ENCODE peak calls at places on chromosomes 6 and 20, in four cellular contexts. M is fibroblast of lung, V is nucleus accumbens, S is memory B cell. P is an unnamed sample.

GRCh38 chr6:152734630-152735029 is 16.0 kb upstream of the VIP start:
- DNase-seq in M (no peak), V (no peak), S (no peak), P (no peak)

GRCh38 chr20:17431621-17432364 is 99.4 kb downstream of the BFSP1 start:
- DNase-seq in M (peak; percentile 64), V (peak; percentile 13), S (peak; percentile 48), P (peak; percentile 30)

GRCh38 chr6:136846046-136846445 is 23.7 kb downstream of the PEX7 start:
- DNase-seq in M (peak; percentile 81), S (no peak), V (no peak), P (peak; percentile 28)

GRCh38 chr6:157244175-157244574 is 79.1 kb downstream of the TMEM242 start:
- DNase-seq in M (no peak), S (no peak), V (no peak), P (peak; percentile 76)

GRCh38 chr6:2969549-2969948 is 1.8 kb downstream of the SERPINB6 start:
- DNase-seq in V (no peak), S (no peak), M (no peak), P (no peak)

GRCh38 chr20:59434950-59435349 is 134.5 kb downstream of the EDN3 start:
- DNase-seq in V (no peak), S (no peak), M (no peak), P (no peak)

GRCh38 chr6:129567374-129567773 is 142.6 kb downstream of the ARHGAP18 start:
- DNase-seq in V (no peak), M (peak; percentile 34), S (no peak), P (no peak)

GRCh38 chr6:6884193-6884627 is 223.6 kb upstream of the RREB1 start:
- DNase-seq in S (no peak), V (no peak), M (peak; percentile 19), P (peak; percentile 35)

GRCh38 chr6:37024665-37025337 is 19.3 kb downstream of the FGD2 start:
- DNase-seq in M (no peak), S (no peak), V (no peak), P (no peak)

P was measured in stromal cell of bone marrow.